ENCODE peak calls at places on chromosome 20, in eight cellular contexts. D, N, O, V, B, C, I and T are unnamed samples.

GRCh38 chr20:41179961-41180360 is 42.6 kb downstream of the PLCG1 start:
- DNase-seq in D (no peak), N (no peak), O (no peak), V (no peak), B (no peak), C (peak; percentile 14), I (no peak), T (no peak)

GRCh38 chr20:32450484-32451061 is 92.4 kb downstream of the ASXL1 start:
- DNase-seq in D (no peak), N (no peak), O (no peak), V (no peak), B (peak; percentile 3), C (no peak), I (no peak), T (no peak)

GRCh38 chr20:58841539-58842264 is 9.0 kb downstream of the GNAS-AS1 start:
- DNase-seq in D (no peak), N (no peak), O (no peak), V (no peak), B (no peak), C (no peak), I (no peak), T (no peak)

GRCh38 chr20:9928281-9928737 is 89.4 kb upstream of the PAK5 start:
- DNase-seq in D (no peak), N (no peak), O (no peak), V (no peak), B (no peak), C (no peak), I (no peak), T (no peak)

GRCh38 chr20:45080867-45081616 is 19.9 kb downstream of the KCNS1 start:
- DNase-seq in D (no peak), N (peak; percentile 33), O (no peak), V (no peak), B (no peak), C (no peak), I (no peak), T (no peak)

GRCh38 chr20:6663104-6663503 is 104.4 kb upstream of the BMP2 start:
- DNase-seq in D (no peak), N (no peak), O (peak; percentile 57), V (no peak), B (no peak), C (no peak), I (no peak), T (no peak)

GRCh38 chr20:21137078-21137477 is 11.2 kb downstream of the KIZ start:
- DNase-seq in D (no peak), N (no peak), O (no peak), V (no peak), B (no peak), C (no peak), I (no peak), T (no peak)

GRCh38 chr20:22583773-22584629 is at the start of gene FOXA2:
- DNase-seq in D (peak; percentile 73), N (no peak), O (no peak), V (no peak), B (peak; percentile 95), C (peak; percentile 84), I (no peak), T (no peak)

GRCh38 chr20:15818651-15819071 is 754.6 kb downstream of the KIF16B start:
- DNase-seq in D (peak; percentile 75), N (no peak), O (no peak), V (no peak), B (no peak), C (no peak), I (peak; percentile 67), T (no peak)

GRCh38 chr20:48656661-48657211 is 171.1 kb downstream of the PREX1 start:
- DNase-seq in D (no peak), N (no peak), O (no peak), V (no peak), B (no peak), C (peak; percentile 74), I (no peak), T (no peak)
- H3K4me3 ChIP-seq in D (no peak overlapping the region), N (no peak overlapping the region), O (no peak overlapping the region), V (no peak overlapping the region), B (no peak overlapping the region), C (no peak overlapping the region), I (no peak overlapping the region), T (no peak overlapping the region)

GRCh38 chr20:47150403-47151152 is 205.9 kb downstream of the ZMYND8 start:
- DNase-seq in D (peak; percentile 80), N (peak; percentile 77), O (peak; percentile 7), V (peak; percentile 71), B (peak; percentile 65), C (no peak), I (no peak), T (peak; percentile 79)

GRCh38 chr20:47144463-47144862 is 212.0 kb downstream of the ZMYND8 start:
- DNase-seq in D (no peak), N (no peak), O (no peak), V (no peak), B (no peak), C (no peak), I (no peak), T (no peak)

GRCh38 chr20:47146703-47147102 is 209.8 kb downstream of the ZMYND8 start:
- DNase-seq in D (no peak), N (peak; percentile 29), O (no peak), V (peak; percentile 81), B (no peak), C (no peak), I (peak; percentile 73), T (peak; percentile 16)

GRCh38 chr20:47149939-47150338 is 206.6 kb downstream of the ZMYND8 start:
- DNase-seq in D (no peak), N (no peak), O (no peak), V (no peak), B (no peak), C (no peak), I (no peak), T (no peak)

GRCh38 chr20:47148059-47148458 is 208.4 kb downstream of the ZMYND8 start:
- DNase-seq in D (no peak), N (no peak), O (no peak), V (no peak), B (no peak), C (no peak), I (no peak), T (no peak)
- TF ChIP-seq CTCF in D (no peak), N (no peak), O (no peak), V (no peak), B (no peak), C (no peak), I (no peak), T (no peak)

DNA sequence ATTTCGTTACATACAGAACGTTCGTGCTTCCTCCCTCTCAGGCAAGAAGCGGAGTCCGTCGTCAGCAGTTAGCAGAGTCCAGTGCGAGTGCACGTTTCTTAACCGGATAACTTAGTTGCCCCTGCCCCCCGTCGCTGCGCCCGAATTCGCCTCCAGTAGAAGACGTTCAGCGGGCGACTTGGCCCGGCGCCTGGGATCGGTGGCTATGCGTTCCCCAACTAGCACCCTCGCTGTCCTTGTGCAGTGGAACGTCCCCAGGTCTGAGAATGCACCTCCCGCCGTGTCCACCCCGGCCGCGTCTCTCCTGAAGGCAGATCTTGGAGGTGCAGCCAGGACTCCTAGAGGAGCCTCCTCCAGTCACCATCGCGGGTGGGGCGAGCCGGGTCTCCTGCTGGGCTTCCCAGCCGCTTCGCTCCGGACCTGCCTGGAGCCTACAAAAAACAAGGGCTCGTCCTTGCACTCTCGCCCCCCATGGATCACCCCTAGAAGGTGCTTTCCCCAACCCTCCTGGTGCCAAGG is 890 bp upstream of the PCSK2 start:
- DNase-seq in D (no peak), N (no peak), O (no peak), V (no peak), B (no peak), C (peak; percentile 65), I (no peak), T (no peak)
- H3K4me3 ChIP-seq in D (no peak overlapping the region), N (peak overlapping the region; percentile 30), O (no peak overlapping the region), V (peak overlapping the region; percentile 51), B (peak overlapping the region; percentile 22), C (peak overlapping the region; percentile 46), I (peak overlapping the region; percentile 54), T (peak overlapping the region; percentile 6)

GRCh38 chr20:13883425-13883824 is 98.6 kb downstream of the NDUFAF5 start:
- DNase-seq in D (no peak), N (no peak), O (no peak), V (peak; percentile 87), B (peak; percentile 14), C (no peak), I (no peak), T (no peak)
- TF ChIP-seq CTCF in D (no peak), N (no peak), O (no peak), V (peak; percentile 37), B (no peak), C (no peak), I (no peak), T (no peak)

GRCh38 chr20:36860811-36861624 is 14.9 kb upstream of the TLDC2 start:
- DNase-seq in D (no peak), N (no peak), O (no peak), V (no peak), B (no peak), C (no peak), I (no peak), T (no peak)
- H3K4me3 ChIP-seq in D (peak overlapping the region; percentile 54), N (peak overlapping the region; percentile 68), O (no peak overlapping the region), V (peak overlapping the region; percentile 71), B (no peak overlapping the region), C (peak overlapping the region; percentile 50), I (peak overlapping the region; percentile 70), T (peak overlapping the region; percentile 75)

GRCh38 chr20:61644387-61645076 is 392.5 kb downstream of the CDH4 start:
- DNase-seq in D (no peak), N (no peak), O (no peak), V (no peak), B (no peak), C (no peak), I (no peak), T (no peak)

GRCh38 chr20:61646453-61646852 is 394.4 kb downstream of the CDH4 start:
- DNase-seq in D (no peak), N (no peak), O (no peak), V (no peak), B (no peak), C (no peak), I (no peak), T (no peak)

GRCh38 chr20:61640846-61641245 is 388.8 kb downstream of the CDH4 start:
- DNase-seq in D (no peak), N (no peak), O (no peak), V (no peak), B (no peak), C (no peak), I (no peak), T (no peak)

GRCh38 chr20:61646986-61647385 is 394.9 kb downstream of the CDH4 start:
- DNase-seq in D (no peak), N (no peak), O (no peak), V (no peak), B (no peak), C (no peak), I (no peak), T (no peak)

GRCh38 chr20:61643631-61644386 is 391.7 kb downstream of the CDH4 start:
- DNase-seq in D (no peak), N (no peak), O (no peak), V (no peak), B (no peak), C (no peak), I (no peak), T (peak; percentile 16)
- TF ChIP-seq CTCF in D (peak; percentile 8), N (no peak), O (no peak), V (no peak), B (no peak), C (no peak), I (no peak), T (no peak)